ENCODE peak calls at places on chromosomes 13 and 19, in five cellular contexts. S is upper lobe of left lung, F is fibroblast of lung, H is H9, P is ovary. G is an unnamed sample.
A peak's percentile ranks its signal among the peaks of the same experiment; 100 is the strongest.

GRCh38 chr19:11612816-11613511 is 15.7 kb downstream of the ZNF627 start:
- DNase-seq in S (no peak), F (no peak), H (no peak), P (no peak), G (no peak)

GRCh38 chr13:65836066-65836465 is 1394.1 kb downstream of the PCDH9 start:
- DNase-seq in S (no peak), F (no peak), H (no peak), P (no peak), G (no peak)

GRCh38 chr13:108961542-108962125 is 332.2 kb downstream of the MYO16 start:
- DNase-seq in S (no peak), F (peak; percentile 74), H (no peak), P (no peak), G (no peak)

GRCh38 chr19:13723206-13723605 is 41.1 kb upstream of the MRI1 start:
- DNase-seq in S (no peak), F (no peak), H (no peak), P (no peak), G (no peak)

GRCh38 chr19:6023085-6023682 is 45.2 kb upstream of the RANBP3 start:
- DNase-seq in S (no peak), F (peak; percentile 33), H (no peak), P (no peak), G (peak; percentile 75)

GRCh38 chr13:24043590-24044350 is 116.8 kb upstream of the SPATA13 start:
- DNase-seq in S (no peak), F (no peak), H (no peak), P (no peak), G (no peak)

GRCh38 chr19:16470911-16471811 is 609 bp downstream of the EPS15L1 start:
- DNase-seq in S (peak; percentile 24), F (peak; percentile 49), H (no peak), P (no peak), G (peak; percentile 82)

GRCh38 chr13:37491661-37492060 is 106.9 kb downstream of the POSTN start:
- DNase-seq in S (no peak), F (no peak), H (no peak), P (no peak), G (no peak)

GRCh38 chr19:53917356-53917755 is 8.3 kb downstream of the CACNG7 start:
- DNase-seq in S (no peak), F (no peak), H (no peak), P (no peak), G (no peak)

GRCh38 chr19:5628919-5629481 is 6.1 kb downstream of the SAFB start:
- DNase-seq in S (no peak), F (no peak), H (no peak), P (no peak), G (no peak)

GRCh38 chr13:19161308-19161707 is 20.3 kb downstream of the TUBA3C start:
- DNase-seq in S (no peak), F (no peak), H (no peak), P (no peak), G (peak; percentile 28)

GRCh38 chr19:21749090-21749489 is 18.3 kb downstream of the ZNF100 start:
- DNase-seq in S (no peak), F (no peak), H (no peak), P (no peak), G (no peak)

GRCh38 chr19:56597696-56598095 is 2.6 kb downstream of the ZNF71 start:
- DNase-seq in S (no peak), F (no peak), H (no peak), P (no peak), G (no peak)

GRCh38 chr19:18332917-18333530 is 7.4 kb upstream of the PGPEP1 start:
- DNase-seq in S (no peak), F (no peak), H (no peak), P (no peak), G (no peak)

GRCh38 chr19:42370667-42371066 is 19.4 kb downstream of the CNFN start:
- DNase-seq in S (no peak), F (peak; percentile 72), H (no peak), P (no peak), G (no peak)

GRCh38 chr19:38218204-38218603 is 5.8 kb downstream of the DPF1 start:
- DNase-seq in S (no peak), F (no peak), H (no peak), P (no peak), G (no peak)
- H3K27ac ChIP-seq in S (no peak overlapping the region), F (no peak overlapping the region), H (no peak overlapping the region), P (no peak overlapping the region), G (no peak overlapping the region)

DNA sequence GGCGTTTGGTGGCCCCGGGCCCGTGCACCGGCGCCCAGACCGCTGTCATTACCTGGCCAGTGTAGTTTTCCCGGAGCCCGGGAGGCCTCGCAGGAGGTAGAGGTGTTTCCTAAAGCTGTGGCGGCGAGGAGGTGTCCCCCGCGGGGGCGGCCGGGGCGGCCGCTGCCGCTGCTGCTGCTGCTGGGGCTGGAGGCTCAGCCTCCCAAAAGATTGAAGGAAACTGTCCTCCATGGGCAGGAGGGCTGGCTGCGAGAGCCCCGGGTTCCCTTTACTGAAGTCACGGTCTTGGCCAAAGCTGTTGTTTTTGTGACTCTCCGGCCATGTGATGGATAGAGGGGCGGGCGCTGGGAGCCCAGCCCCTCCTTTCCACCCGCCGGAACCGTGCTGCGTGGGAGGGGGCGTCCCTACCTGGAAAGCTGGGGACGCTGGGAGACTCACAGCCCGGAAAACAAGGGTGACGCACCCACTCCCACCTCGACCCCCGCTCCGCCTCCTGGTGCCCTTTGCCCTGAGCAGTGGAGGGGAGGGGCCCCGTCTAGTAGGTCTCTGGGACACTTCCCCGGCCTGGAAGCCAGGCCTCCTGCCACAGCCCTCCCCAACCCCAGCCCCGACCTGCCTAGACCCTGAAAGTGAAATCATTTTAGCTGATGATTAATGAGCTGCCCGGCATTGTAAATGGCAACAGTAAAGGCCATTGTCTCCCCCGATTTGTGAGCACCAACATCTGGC is at the start of gene N4BP2L1:
- DNase-seq in S (peak; percentile 89), F (peak; percentile 34), H (peak; percentile 69), P (peak; percentile 87), G (peak; percentile 87)
- H3K4me1 ChIP-seq in S (peaks cover 20% of the 10 kb centered on the region), F (no peaks in the 10 kb centered on the region), H (peaks cover 3% of the 10 kb centered on the region), P (peaks cover 16% of the 10 kb centered on the region), G (no peaks in the 10 kb centered on the region)

DNA sequence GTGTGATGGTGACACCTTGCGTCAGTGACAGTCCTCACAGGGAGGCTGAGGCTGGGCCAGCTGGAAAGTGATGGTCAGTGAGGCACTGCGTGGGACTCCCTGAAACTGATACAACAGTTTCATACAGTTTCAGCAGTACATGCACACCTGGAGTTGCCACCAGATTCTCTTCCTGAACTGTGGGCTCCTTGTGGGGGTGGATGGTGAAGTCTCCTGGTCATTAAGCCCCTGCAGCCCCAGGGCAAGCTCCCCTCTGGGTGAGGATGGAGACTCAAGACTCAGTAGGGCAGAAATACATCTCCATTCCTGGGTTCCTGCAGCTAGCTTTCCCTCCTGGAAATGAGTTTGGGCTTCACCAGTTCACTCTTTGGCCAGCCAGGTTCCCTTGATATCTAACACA is 392.7 kb downstream of the UQCRFS1 start:
- DNase-seq in S (no peak), F (no peak), H (no peak), P (no peak), G (no peak)
- H3K27me3 ChIP-seq in S (no peaks in the 10 kb centered on the region), F (no peaks in the 10 kb centered on the region), H (no peaks in the 10 kb centered on the region), P (no peaks in the 10 kb centered on the region), G (no peaks in the 10 kb centered on the region)

GRCh38 chr19:48739835-48740704 is at the start of gene RASIP1:
- DNase-seq in S (peak; percentile 41), F (no peak), H (no peak), P (peak; percentile 43), G (no peak)

GRCh38 chr19:48740705-48741030 is 258 bp upstream of the RASIP1 start:
- DNase-seq in S (no peak), F (no peak), H (no peak), P (no peak), G (no peak)

GRCh38 chr19:48738557-48739399 is 1.6 kb downstream of the RASIP1 start:
- DNase-seq in S (peak; percentile 95), F (peak; percentile 63), H (peak; percentile 99), P (peak; percentile 96), G (peak; percentile 97)

GRCh38 chr19:48739400-48739825 is 997 bp downstream of the RASIP1 start:
- DNase-seq in S (no peak), F (no peak), H (no peak), P (peak; percentile 43), G (no peak)

GRCh38 chr19:48741222-48741999 is 1.0 kb upstream of the RASIP1 start:
- DNase-seq in S (peak; percentile 54), F (no peak), H (peak; percentile 78), P (peak; percentile 40), G (no peak)
- H3K27ac ChIP-seq in S (peak overlapping the region; percentile 81), F (no peak overlapping the region), H (no peak overlapping the region), P (no peak overlapping the region), G (no peak overlapping the region)

GRCh38 chr13:79226250-79226649 is 179.8 kb downstream of the RBM26 start:
- DNase-seq in S (no peak), F (no peak), H (no peak), P (no peak), G (no peak)
- H3K4me1 ChIP-seq in S (no peaks in the 10 kb centered on the region), F (no peaks in the 10 kb centered on the region), H (no peaks in the 10 kb centered on the region), P (no peaks in the 10 kb centered on the region), G (no peaks in the 10 kb centered on the region)